ENCODE peak calls at places on chromosomes 11 and 22, in nine cellular contexts. I, W, J, N, B, T, A, H and M are unnamed samples.

GRCh38 chr11:2468363-2469240 is 23.8 kb downstream of the KCNQ1 start:
- DNase-seq in I (no peak), W (no peak), J (no peak), N (peak), B (peak), T (no peak), A (no peak), H (no peak), M (no peak)

GRCh38 chr11:42175203-42175602 is 715.8 kb upstream of the LRRC4C start:
- DNase-seq in I (peak), W (no peak), J (no peak), N (no peak), B (peak), T (no peak), A (no peak), H (no peak), M (no peak)

GRCh38 chr11:77397631-77398030 is 76.3 kb downstream of the PAK1 start:
- DNase-seq in I (no peak), W (no peak), J (no peak), N (no peak), B (no peak), T (no peak), A (no peak), H (no peak), M (no peak)

GRCh38 chr22:19704355-19705015 is 9.8 kb upstream of the SEPTIN5 start:
- DNase-seq in I (no peak), W (no peak), J (no peak), N (no peak), B (no peak), T (no peak), A (no peak), H (no peak), M (no peak)

GRCh38 chr11:30914143-30914762 is 328.1 kb upstream of the MPPED2 start:
- DNase-seq in I (peak), W (peak), J (no peak), N (peak), B (peak), T (peak), A (peak), H (peak), M (peak)

GRCh38 chr11:46874586-46874985 is 28.5 kb upstream of the CKAP5 start:
- DNase-seq in I (no peak), W (no peak), J (no peak), N (no peak), B (no peak), T (no peak), A (no peak), H (no peak), M (no peak)

GRCh38 chr11:9606799-9607510 is 33.5 kb downstream of the WEE1 start:
- DNase-seq in I (no peak), W (no peak), J (no peak), N (no peak), B (peak), T (peak), A (no peak), H (no peak), M (peak)

GRCh38 chr11:96215094-96215782 is 127.8 kb downstream of the MAML2 start:
- DNase-seq in I (peak), W (no peak), J (no peak), N (no peak), B (peak), T (no peak), A (peak), H (no peak), M (no peak)

GRCh38 chr11:20610825-20611224 is 11.4 kb downstream of the SLC6A5 start:
- DNase-seq in I (no peak), W (no peak), J (no peak), N (no peak), B (no peak), T (no peak), A (no peak), H (no peak), M (no peak)

GRCh38 chr22:49373801-49374226 is 453.9 kb downstream of the BRD1 start:
- DNase-seq in I (no peak), W (no peak), J (no peak), N (peak), B (no peak), T (no peak), A (no peak), H (no peak), M (no peak)

GRCh38 chr22:42990131-42990838 is 24.7 kb downstream of the PACSIN2 start:
- DNase-seq in I (peak), W (no peak), J (no peak), N (no peak), B (peak), T (no peak), A (no peak), H (peak), M (peak)

GRCh38 chr11:18383388-18384156 is 10.8 kb upstream of the LDHA start:
- DNase-seq in I (peak), W (peak), J (peak), N (peak), B (peak), T (peak), A (peak), H (peak), M (peak)

GRCh38 chr22:36347094-36347493 is 40.7 kb downstream of the MYH9 start:
- DNase-seq in I (peak), W (no peak), J (no peak), N (no peak), B (no peak), T (no peak), A (no peak), H (no peak), M (no peak)

GRCh38 chr11:122101625-122102291 is 14.3 kb downstream of the BLID start:
- DNase-seq in I (peak), W (peak), J (peak), N (peak), B (no peak), T (no peak), A (peak), H (peak), M (no peak)
- TF ChIP-seq CTCF in I (peak), W (peak), J (peak), N (peak), B (peak), T (no peak), A (peak), H (peak), M (no peak)

GRCh38 chr22:24160546-24160945 is 20.7 kb upstream of the SUSD2 start:
- DNase-seq in I (no peak), W (peak), J (no peak), N (no peak), B (no peak), T (no peak), A (no peak), H (no peak), M (no peak)

GRCh38 chr22:24161909-24162308 is 19.4 kb upstream of the SUSD2 start:
- DNase-seq in I (no peak), W (no peak), J (no peak), N (no peak), B (no peak), T (no peak), A (no peak), H (no peak), M (no peak)

GRCh38 chr22:24159650-24160049 is 21.6 kb upstream of the SUSD2 start:
- DNase-seq in I (no peak), W (no peak), J (no peak), N (no peak), B (no peak), T (no peak), A (no peak), H (peak), M (no peak)

GRCh38 chr22:24162377-24162927 is 18.8 kb upstream of the SUSD2 start:
- DNase-seq in I (no peak), W (no peak), J (no peak), N (no peak), B (no peak), T (no peak), A (no peak), H (no peak), M (no peak)

DNA sequence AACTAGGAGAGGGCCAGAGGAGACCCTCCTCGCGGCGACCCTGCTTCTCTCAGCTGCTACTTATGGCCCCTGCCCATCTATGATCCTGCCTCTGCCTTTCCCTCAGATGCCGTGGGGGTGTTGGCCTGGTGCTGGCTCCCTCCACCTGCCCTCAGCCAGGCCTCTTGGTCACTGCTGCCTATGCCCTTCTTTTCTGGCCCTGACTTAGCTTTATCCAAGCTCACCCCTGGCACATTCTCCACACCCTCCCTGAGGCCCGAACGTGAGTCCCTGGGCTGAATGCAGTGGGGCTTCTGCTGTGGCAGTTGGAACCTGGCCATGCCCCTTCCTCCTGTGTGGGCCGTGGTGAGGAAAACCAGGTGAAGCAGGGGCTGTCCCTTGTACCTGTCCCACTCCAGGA is 19.8 kb upstream of the SUSD2 start:
- DNase-seq in I (no peak), W (no peak), J (no peak), N (no peak), B (no peak), T (no peak), A (no peak), H (no peak), M (no peak)
- TF ChIP-seq CTCF in I (no peak), W (no peak), J (no peak), N (no peak), B (no peak), T (no peak), A (no peak), H (no peak), M (no peak)

DNA sequence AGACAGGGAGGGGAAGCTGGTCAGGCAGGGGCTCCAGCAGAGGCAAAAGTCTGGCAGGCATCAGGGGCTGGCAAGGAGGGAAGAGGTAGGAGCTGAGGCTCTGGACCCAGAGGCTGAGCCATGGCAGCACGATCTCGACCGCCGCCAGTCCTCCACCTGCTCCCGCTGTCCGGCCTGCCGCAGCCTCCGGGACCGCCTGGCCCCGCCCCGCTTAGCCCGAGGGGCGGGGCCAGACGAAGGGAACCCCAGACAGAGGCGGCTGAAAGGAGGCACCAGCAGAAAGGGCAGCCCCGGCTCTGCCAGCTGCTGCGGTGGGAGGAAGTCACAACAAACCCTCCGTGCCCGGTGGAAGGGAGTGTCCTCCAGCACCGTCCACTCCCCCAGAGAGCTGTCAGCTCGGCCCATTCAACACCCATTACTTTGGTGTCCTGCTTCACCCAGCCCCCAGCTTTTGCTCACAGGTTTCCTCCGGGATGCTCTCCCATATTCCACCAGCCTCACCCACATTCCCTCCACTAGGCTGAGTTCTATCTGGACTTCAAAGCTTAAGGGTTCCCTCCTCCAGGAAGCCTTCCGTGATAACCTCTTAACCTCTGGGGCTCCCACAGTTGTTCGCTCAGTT is at the start of gene MFNG:
- DNase-seq in I (peak), W (peak), J (no peak), N (peak), B (peak), T (no peak), A (peak), H (peak), M (no peak)
- TF ChIP-seq CTCF in I (no peak), W (no peak), J (no peak), N (no peak), B (no peak), T (no peak), A (no peak), H (no peak), M (no peak)

GRCh38 chr11:124837491-124837856 is 27.8 kb upstream of the ROBO3 start:
- DNase-seq in I (peak), W (peak), J (peak), N (no peak), B (peak), T (peak), A (no peak), H (peak), M (peak)
- TF ChIP-seq CTCF in I (peak), W (peak), J (peak), N (no peak), B (peak), T (peak), A (no peak), H (peak), M (no peak)

DNA sequence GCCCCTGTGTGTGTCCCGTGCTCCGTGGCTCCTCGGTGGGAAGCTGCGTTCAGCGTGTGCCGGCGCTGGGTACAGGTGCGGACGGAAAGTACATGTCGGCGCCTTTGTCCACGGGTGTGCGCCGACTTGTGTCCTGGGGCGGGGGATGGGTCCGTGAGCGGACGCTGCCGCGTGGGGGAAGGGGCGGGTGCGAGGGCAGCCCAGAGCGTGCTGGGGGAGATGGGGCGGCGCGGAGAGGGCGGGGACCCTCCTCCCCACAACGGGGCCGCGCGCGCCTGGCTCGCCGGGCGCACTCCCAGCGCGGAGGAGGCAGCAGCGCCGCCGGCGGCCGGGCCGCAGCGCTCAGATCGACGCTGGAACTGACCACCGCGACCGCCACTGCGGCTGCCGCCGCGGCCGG is 33.6 kb upstream of the RELT start:
- DNase-seq in I (no peak), W (peak), J (no peak), N (no peak), B (peak), T (no peak), A (no peak), H (no peak), M (no peak)
- TF ChIP-seq CTCF in I (no peak), W (no peak), J (no peak), N (peak), B (no peak), T (no peak), A (no peak), H (no peak), M (no peak)

GRCh38 chr11:64150051-64150450 is 15.9 kb downstream of the MACROD1 start:
- DNase-seq in I (no peak), W (no peak), J (no peak), N (no peak), B (no peak), T (no peak), A (no peak), H (no peak), M (no peak)

GRCh38 chr11:64148200-64148916 is 17.6 kb downstream of the MACROD1 start:
- DNase-seq in I (peak), W (peak), J (peak), N (peak), B (peak), T (peak), A (peak), H (peak), M (peak)

GRCh38 chr11:64148917-64149617 is 16.8 kb downstream of the MACROD1 start:
- DNase-seq in I (no peak), W (no peak), J (no peak), N (no peak), B (no peak), T (no peak), A (no peak), H (no peak), M (no peak)

GRCh38 chr11:64144587-64145295 is 21.2 kb downstream of the MACROD1 start:
- DNase-seq in I (no peak), W (no peak), J (no peak), N (no peak), B (no peak), T (no peak), A (no peak), H (no peak), M (no peak)

GRCh38 chr11:64146036-64146943 is 19.6 kb downstream of the MACROD1 start:
- DNase-seq in I (no peak), W (peak), J (no peak), N (no peak), B (peak), T (peak), A (no peak), H (peak), M (peak)
- TF ChIP-seq CTCF in I (peak), W (peak), J (peak), N (peak), B (peak), T (peak), A (peak), H (peak), M (peak)